ENCODE peak calls at places on chromosome 21, in five cellular contexts. One of them, this sample, is unnamed. For H3K36me3, the result is how much of the 10 kb centered on the place peaks cover.

GRCh38 chr21:21968810-21969588 is 970.8 kb downstream of the NCAM2 start:
- DNase-seq in HepG2: no peak
- DNase-seq in K562: no peak
- DNase-seq in GM12878: no peak
- DNase-seq in H1: no peak
- DNase-seq in this sample: no peak

GRCh38 chr21:34614443-34614692 is 545 bp downstream of the RCAN1 start:
- DNase-seq in K562: no peak
- DNase-seq in HepG2: no peak
- DNase-seq in H1: no peak
- DNase-seq in GM12878: no peak
- DNase-seq in this sample: no peak

GRCh38 chr21:19130379-19131028 is 726.9 kb upstream of the TMPRSS15 start:
- DNase-seq in HepG2: no peak
- DNase-seq in K562: no peak
- DNase-seq in H1: no peak
- DNase-seq in GM12878: no peak
- DNase-seq in this sample: no peak

GRCh38 chr21:34526618-34527290 is 14.7 kb upstream of the KCNE1 start:
- DNase-seq in H1: no peak
- DNase-seq in K562: peak
- DNase-seq in GM12878: no peak
- DNase-seq in HepG2: peak
- DNase-seq in this sample: peak

GRCh38 chr21:16002872-16003466 is 273.2 kb downstream of the USP25 start:
- DNase-seq in H1: no peak
- DNase-seq in GM12878: no peak
- DNase-seq in K562: no peak
- DNase-seq in HepG2: no peak
- DNase-seq in this sample: peak

GRCh38 chr21:14376854-14377253 is 6.1 kb downstream of the HSPA13 start:
- DNase-seq in GM12878: no peak
- DNase-seq in H1: no peak
- DNase-seq in K562: no peak
- DNase-seq in HepG2: no peak
- DNase-seq in this sample: peak

GRCh38 chr21:34911360-34911759 is 137.7 kb downstream of the RUNX1 start:
- DNase-seq in H1: no peak
- DNase-seq in HepG2: no peak
- DNase-seq in GM12878: no peak
- DNase-seq in K562: no peak
- DNase-seq in this sample: no peak

GRCh38 chr21:34932233-34932632 is 116.9 kb downstream of the RUNX1 start:
- DNase-seq in GM12878: no peak
- DNase-seq in HepG2: no peak
- DNase-seq in K562: no peak
- DNase-seq in H1: no peak
- DNase-seq in this sample: no peak

GRCh38 chr21:20943476-20944085 is 54.6 kb upstream of the NCAM2 start:
- DNase-seq in GM12878: no peak
- DNase-seq in H1: no peak
- DNase-seq in K562: no peak
- DNase-seq in HepG2: no peak
- DNase-seq in this sample: no peak

GRCh38 chr21:35090403-35090802 is 41.3 kb upstream of the RUNX1 start:
- DNase-seq in H1: no peak
- DNase-seq in GM12878: no peak
- DNase-seq in K562: no peak
- DNase-seq in HepG2: no peak
- DNase-seq in this sample: no peak

GRCh38 chr21:29376556-29376955 is 77.8 kb downstream of the BACH1 start:
- DNase-seq in H1: peak
- DNase-seq in GM12878: no peak
- DNase-seq in HepG2: peak
- DNase-seq in K562: peak
- DNase-seq in this sample: peak

GRCh38 chr21:14900611-14901010 is 164.2 kb downstream of the NRIP1 start:
- DNase-seq in K562: no peak
- DNase-seq in H1: no peak
- DNase-seq in GM12878: no peak
- DNase-seq in HepG2: no peak
- DNase-seq in this sample: no peak

GRCh38 chr21:44708213-44708865 is 3.0 kb downstream of the TSPEAR start:
- DNase-seq in K562: no peak
- DNase-seq in H1: peak
- DNase-seq in HepG2: no peak
- DNase-seq in GM12878: no peak
- DNase-seq in this sample: peak

GRCh38 chr21:44709426-44710293 is 1.7 kb downstream of the TSPEAR start:
- DNase-seq in HepG2: no peak
- DNase-seq in K562: no peak
- DNase-seq in GM12878: no peak
- DNase-seq in H1: peak
- DNase-seq in this sample: peak

GRCh38 chr21:44710294-44710665 is 1.1 kb downstream of the TSPEAR start:
- DNase-seq in HepG2: no peak
- DNase-seq in H1: peak
- DNase-seq in K562: no peak
- DNase-seq in GM12878: no peak
- DNase-seq in this sample: peak

GRCh38 chr21:44710756-44711326 is 531 bp downstream of the TSPEAR start:
- DNase-seq in K562: no peak
- DNase-seq in HepG2: no peak
- DNase-seq in H1: peak
- DNase-seq in GM12878: no peak
- DNase-seq in this sample: peak

GRCh38 chr21:44708866-44709425 is 2.4 kb downstream of the TSPEAR start:
- DNase-seq in HepG2: no peak
- DNase-seq in GM12878: no peak
- DNase-seq in K562: no peak
- DNase-seq in H1: no peak
- DNase-seq in this sample: no peak
- H3K4me3 ChIP-seq in HepG2: no peak
- H3K4me3 ChIP-seq in GM12878: no peak
- H3K4me3 ChIP-seq in K562: no peak
- H3K4me3 ChIP-seq in H1: peak
- H3K4me3 ChIP-seq in this sample: peak

DNA sequence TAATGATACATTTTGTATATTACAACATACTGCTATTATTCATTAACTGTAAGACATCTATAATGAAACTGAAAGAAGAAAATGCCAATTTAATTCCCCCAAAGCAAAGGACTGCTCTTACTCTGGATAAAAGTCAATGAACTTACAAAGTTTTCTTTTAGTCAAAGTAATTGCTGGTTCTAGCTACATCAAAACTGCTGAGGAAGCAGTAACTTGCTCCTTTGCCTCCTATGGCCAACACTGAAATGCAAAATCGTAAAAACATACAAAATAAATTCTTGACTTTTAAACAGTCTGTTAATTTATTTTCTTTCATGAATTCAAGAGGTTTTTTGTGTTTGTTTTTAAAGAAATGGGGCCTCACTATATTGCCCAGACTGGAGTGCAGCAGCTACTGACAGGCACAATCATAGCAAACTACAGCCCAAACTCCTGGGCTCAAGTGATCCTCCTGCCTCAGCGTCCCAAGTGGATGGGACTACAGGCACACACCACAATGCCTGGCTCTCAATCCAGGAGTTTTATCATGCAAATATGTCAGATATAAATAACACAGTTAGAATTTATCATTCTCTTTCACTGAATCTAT is 23.8 kb downstream of the TMEM50B start:
- DNase-seq in H1: no peak
- DNase-seq in GM12878: no peak
- DNase-seq in HepG2: no peak
- DNase-seq in K562: no peak
- DNase-seq in this sample: no peak
- H3K36me3 ChIP-seq in H1: under half
- H3K36me3 ChIP-seq in GM12878: under half
- H3K36me3 ChIP-seq in HepG2: under half
- H3K36me3 ChIP-seq in K562: half or more
- H3K36me3 ChIP-seq in this sample: under half

DNA sequence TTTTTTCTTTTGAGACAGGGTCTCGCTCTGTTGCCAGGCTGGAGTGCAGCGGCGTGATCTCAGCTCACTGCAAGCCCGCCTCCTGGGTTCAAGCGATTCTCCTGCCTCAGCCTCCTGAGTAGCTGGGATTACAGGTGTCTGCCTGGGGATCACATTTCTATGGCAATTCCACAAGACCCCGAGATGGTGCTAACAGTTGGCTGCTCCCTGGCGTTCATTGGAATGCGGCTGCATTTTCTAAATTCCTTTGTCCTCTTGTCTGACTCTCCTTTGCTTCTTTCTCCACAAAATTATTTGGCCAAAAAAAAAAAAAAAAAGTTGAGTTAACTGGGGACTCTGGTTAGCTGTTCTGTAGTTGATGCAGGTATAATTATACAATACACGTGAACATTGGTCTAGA is 176.4 kb downstream of the ETS2 start:
- DNase-seq in K562: no peak
- DNase-seq in H1: no peak
- DNase-seq in GM12878: no peak
- DNase-seq in HepG2: peak
- DNase-seq in this sample: peak
- TF ChIP-seq CREB1 in K562: no peak
- TF ChIP-seq CREB1 in H1: no peak
- TF ChIP-seq CREB1 in GM12878: no peak
- TF ChIP-seq CREB1 in HepG2: no peak
- TF ChIP-seq CREB1 in this sample: no peak

DNA sequence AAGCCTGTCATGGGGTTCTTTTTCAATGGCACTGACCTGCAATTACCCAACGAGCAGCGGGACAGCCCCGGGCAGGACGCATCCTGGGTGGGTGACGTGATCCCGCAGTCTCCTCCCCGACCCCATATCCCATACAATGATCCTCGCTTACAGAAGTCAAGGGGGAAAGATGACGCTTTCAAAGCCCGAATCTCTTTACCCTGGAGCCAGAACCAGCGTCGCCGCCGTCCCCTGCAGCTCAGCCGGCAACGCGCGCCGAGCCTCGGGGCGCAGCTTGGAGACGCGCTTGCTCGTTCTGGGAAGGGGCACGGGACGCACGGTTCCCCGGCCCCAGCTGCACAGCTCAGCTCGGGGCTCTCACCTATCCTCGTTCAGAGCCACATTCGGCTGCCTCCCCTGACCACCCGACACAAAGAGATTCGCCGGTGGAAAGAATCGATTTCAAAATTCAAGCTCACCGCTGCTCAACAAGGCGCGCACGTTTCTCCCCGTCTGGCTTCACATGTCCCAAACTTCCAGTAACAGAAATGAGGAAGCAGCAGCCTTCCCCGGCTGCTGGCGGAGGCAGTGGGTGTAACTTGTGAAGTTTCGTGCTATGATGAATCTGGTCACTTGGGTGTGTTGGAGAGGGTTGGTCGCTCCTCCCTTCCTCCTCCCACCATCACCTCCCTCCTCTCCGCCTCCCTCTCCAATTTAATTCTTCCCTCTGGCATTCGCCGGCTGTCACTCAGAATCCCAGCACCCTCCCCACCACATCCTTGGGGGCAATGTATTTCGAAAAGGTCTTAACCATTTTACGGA is at the start of gene TIAM1:
- DNase-seq in GM12878: no peak
- DNase-seq in K562: no peak
- DNase-seq in H1: peak
- DNase-seq in HepG2: no peak
- DNase-seq in this sample: peak
- H3K4me3 ChIP-seq in GM12878: no peak
- H3K4me3 ChIP-seq in K562: no peak
- H3K4me3 ChIP-seq in H1: peak
- H3K4me3 ChIP-seq in HepG2: no peak
- H3K4me3 ChIP-seq in this sample: peak

GRCh38 chr21:26840912-26841311 is 4.3 kb downstream of the ADAMTS1 start:
- DNase-seq in K562: no peak
- DNase-seq in HepG2: no peak
- DNase-seq in GM12878: no peak
- DNase-seq in H1: no peak
- DNase-seq in this sample: no peak
- H3K36me3 ChIP-seq in K562: under half
- H3K36me3 ChIP-seq in HepG2: under half
- H3K36me3 ChIP-seq in GM12878: under half
- H3K36me3 ChIP-seq in H1: under half
- H3K36me3 ChIP-seq in this sample: under half

GRCh38 chr21:45551816-45552695 is 9.8 kb upstream of the SLC19A1 start:
- DNase-seq in K562: no peak
- DNase-seq in H1: no peak
- DNase-seq in GM12878: no peak
- DNase-seq in HepG2: no peak
- DNase-seq in this sample: no peak
- TF ChIP-seq CREB1 in K562: no peak
- TF ChIP-seq CREB1 in H1: no peak
- TF ChIP-seq CREB1 in GM12878: no peak
- TF ChIP-seq CREB1 in HepG2: no peak
- TF ChIP-seq CREB1 in this sample: no peak

GRCh38 chr21:17793675-17794123 is 25.5 kb downstream of the C21orf91 start:
- DNase-seq in GM12878: no peak
- DNase-seq in H1: no peak
- DNase-seq in HepG2: no peak
- DNase-seq in K562: no peak
- DNase-seq in this sample: no peak

GRCh38 chr21:17794631-17795030 is 24.5 kb downstream of the C21orf91 start:
- DNase-seq in K562: no peak
- DNase-seq in HepG2: no peak
- DNase-seq in H1: no peak
- DNase-seq in GM12878: no peak
- DNase-seq in this sample: no peak

GRCh38 chr21:17796037-17796403 is 23.1 kb downstream of the C21orf91 start:
- DNase-seq in HepG2: peak
- DNase-seq in GM12878: no peak
- DNase-seq in H1: no peak
- DNase-seq in K562: no peak
- DNase-seq in this sample: no peak

GRCh38 chr21:17795084-17796036 is 23.8 kb downstream of the C21orf91 start:
- DNase-seq in H1: no peak
- DNase-seq in K562: no peak
- DNase-seq in GM12878: no peak
- DNase-seq in HepG2: no peak
- DNase-seq in this sample: no peak

GRCh38 chr21:17793271-17793670 is 25.9 kb downstream of the C21orf91 start:
- DNase-seq in K562: no peak
- DNase-seq in GM12878: no peak
- DNase-seq in HepG2: no peak
- DNase-seq in H1: no peak
- DNase-seq in this sample: no peak
- H3K4me3 ChIP-seq in K562: no peak
- H3K4me3 ChIP-seq in GM12878: no peak
- H3K4me3 ChIP-seq in HepG2: no peak
- H3K4me3 ChIP-seq in H1: no peak
- H3K4me3 ChIP-seq in this sample: no peak